ENCODE peak calls at places on chromosomes 1 and 21, in five cellular contexts. One of them, this sample, is unnamed. For H3K4me1, the result is how much of the 10 kb centered on the place peaks cover.

GRCh38 chr1:170576980-170577379 is 45.0 kb downstream of the GORAB start:
- DNase-seq in upper lobe of left lung: no peak
- DNase-seq in sigmoid colon: no peak
- DNase-seq in suprapubic skin: no peak
- DNase-seq in K562: no peak
- DNase-seq in this sample: no peak

GRCh38 chr1:33039840-33040239 is 3.2 kb upstream of the AK2 start:
- DNase-seq in upper lobe of left lung: no peak
- DNase-seq in sigmoid colon: no peak
- DNase-seq in suprapubic skin: no peak
- DNase-seq in K562: peak
- DNase-seq in this sample: no peak

GRCh38 chr21:18298228-18298627 is 53.6 kb downstream of the CHODL start:
- DNase-seq in upper lobe of left lung: no peak
- DNase-seq in sigmoid colon: no peak
- DNase-seq in suprapubic skin: no peak
- DNase-seq in K562: no peak
- DNase-seq in this sample: no peak

GRCh38 chr1:169107673-169108160 is 1.2 kb downstream of the ATP1B1 start:
- DNase-seq in upper lobe of left lung: no peak
- DNase-seq in sigmoid colon: no peak
- DNase-seq in suprapubic skin: no peak
- DNase-seq in K562: no peak
- DNase-seq in this sample: no peak

GRCh38 chr1:178388398-178389161 is 108.2 kb downstream of the CLEC20A start:
- DNase-seq in upper lobe of left lung: no peak
- DNase-seq in sigmoid colon: no peak
- DNase-seq in suprapubic skin: no peak
- DNase-seq in K562: no peak
- DNase-seq in this sample: no peak

GRCh38 chr21:32306021-32306780 is 7.5 kb downstream of the MRAP start:
- DNase-seq in upper lobe of left lung: no peak
- DNase-seq in sigmoid colon: no peak
- DNase-seq in suprapubic skin: peak
- DNase-seq in K562: peak
- DNase-seq in this sample: no peak

GRCh38 chr1:32870615-32871363 is at the start of gene FNDC5:
- DNase-seq in upper lobe of left lung: peak
- DNase-seq in sigmoid colon: no peak
- DNase-seq in suprapubic skin: peak
- DNase-seq in K562: peak
- DNase-seq in this sample: no peak

GRCh38 chr1:164830628-164831027 is 271.6 kb downstream of the PBX1 start:
- DNase-seq in upper lobe of left lung: no peak
- DNase-seq in sigmoid colon: no peak
- DNase-seq in suprapubic skin: no peak
- DNase-seq in K562: no peak
- DNase-seq in this sample: no peak

GRCh38 chr1:198649598-198650338 is 10.9 kb downstream of the PTPRC start:
- DNase-seq in upper lobe of left lung: no peak
- DNase-seq in sigmoid colon: no peak
- DNase-seq in suprapubic skin: no peak
- DNase-seq in K562: no peak
- DNase-seq in this sample: no peak

GRCh38 chr21:15063081-15063820 is 1.5 kb downstream of the NRIP1 start:
- DNase-seq in upper lobe of left lung: no peak
- DNase-seq in sigmoid colon: no peak
- DNase-seq in suprapubic skin: no peak
- DNase-seq in K562: no peak
- DNase-seq in this sample: no peak
- TF ChIP-seq POLR2AphosphoS5 in upper lobe of left lung: no peak
- TF ChIP-seq POLR2AphosphoS5 in sigmoid colon: no peak
- TF ChIP-seq POLR2AphosphoS5 in suprapubic skin: no peak
- TF ChIP-seq POLR2AphosphoS5 in K562: no peak
- TF ChIP-seq POLR2AphosphoS5 in this sample: no peak

DNA sequence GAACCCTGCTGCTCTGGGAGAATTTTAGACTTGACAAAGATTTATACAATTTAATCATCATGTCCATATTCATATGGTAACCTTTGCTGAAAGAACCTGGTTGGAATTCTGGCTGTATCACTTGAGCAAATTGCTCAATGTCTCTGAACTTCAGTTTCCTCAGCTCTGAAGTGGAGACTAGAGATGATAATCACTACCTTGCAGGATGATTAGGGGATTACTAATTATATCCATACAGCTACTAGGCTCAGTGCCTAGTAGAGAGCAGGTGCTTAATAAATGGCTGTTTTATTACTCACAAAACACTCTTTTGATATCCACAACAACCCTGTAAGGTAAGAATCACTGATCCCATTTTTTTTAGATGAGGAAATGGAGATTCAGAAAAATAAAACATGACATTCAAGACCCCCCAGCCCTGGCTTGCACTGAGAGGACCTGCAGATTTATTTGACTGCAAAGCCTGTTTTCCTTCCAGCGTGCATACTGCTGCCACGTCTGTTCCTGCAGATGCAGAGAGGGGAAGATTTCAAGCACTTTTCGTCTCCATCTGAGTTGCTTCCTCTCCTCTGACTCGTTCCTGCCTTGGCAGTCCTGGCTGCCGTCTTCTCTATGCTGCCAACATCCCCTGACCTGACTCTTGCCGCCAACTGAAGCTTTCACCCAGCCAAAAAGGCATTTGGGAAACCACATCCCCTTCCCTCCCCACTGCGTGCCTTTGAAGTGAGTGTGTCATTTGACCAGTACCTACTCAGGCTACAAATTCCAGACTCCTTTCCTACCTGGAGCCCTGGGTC is 203.0 kb downstream of the PLPP3 start:
- DNase-seq in upper lobe of left lung: no peak
- DNase-seq in sigmoid colon: peak
- DNase-seq in suprapubic skin: no peak
- DNase-seq in K562: no peak
- DNase-seq in this sample: no peak
- H3K4me1 ChIP-seq in upper lobe of left lung: under half
- H3K4me1 ChIP-seq in sigmoid colon: half or more
- H3K4me1 ChIP-seq in suprapubic skin: under half
- H3K4me1 ChIP-seq in K562: under half
- H3K4me1 ChIP-seq in this sample: under half

DNA sequence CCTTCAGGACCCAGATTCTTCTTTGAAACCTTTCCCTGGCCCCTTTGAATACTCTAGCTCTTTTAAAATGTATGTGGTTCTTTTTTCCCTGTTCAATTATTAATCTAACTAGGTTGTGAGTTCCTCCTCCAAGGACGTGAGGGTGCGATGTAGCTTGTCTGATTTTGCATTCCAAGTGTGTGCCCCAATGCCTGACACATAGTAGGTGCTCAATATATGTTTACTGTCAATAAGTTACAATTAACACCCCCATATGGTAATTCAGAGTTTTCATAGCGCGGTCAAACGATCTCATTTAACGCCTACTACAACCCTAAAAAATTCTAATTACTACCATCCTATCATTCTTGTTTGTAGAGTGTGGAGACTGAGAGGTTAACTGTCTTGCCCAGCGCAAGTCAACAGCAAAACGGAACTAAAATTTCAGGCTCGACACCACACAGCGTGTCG is 482 bp upstream of the MTR start:
- DNase-seq in upper lobe of left lung: no peak
- DNase-seq in sigmoid colon: no peak
- DNase-seq in suprapubic skin: no peak
- DNase-seq in K562: no peak
- DNase-seq in this sample: no peak
- TF ChIP-seq POLR2A in upper lobe of left lung: no peak
- TF ChIP-seq POLR2A in sigmoid colon: no peak
- TF ChIP-seq POLR2A in suprapubic skin: no peak
- TF ChIP-seq POLR2A in K562: no peak
- TF ChIP-seq POLR2A in this sample: no peak

DNA sequence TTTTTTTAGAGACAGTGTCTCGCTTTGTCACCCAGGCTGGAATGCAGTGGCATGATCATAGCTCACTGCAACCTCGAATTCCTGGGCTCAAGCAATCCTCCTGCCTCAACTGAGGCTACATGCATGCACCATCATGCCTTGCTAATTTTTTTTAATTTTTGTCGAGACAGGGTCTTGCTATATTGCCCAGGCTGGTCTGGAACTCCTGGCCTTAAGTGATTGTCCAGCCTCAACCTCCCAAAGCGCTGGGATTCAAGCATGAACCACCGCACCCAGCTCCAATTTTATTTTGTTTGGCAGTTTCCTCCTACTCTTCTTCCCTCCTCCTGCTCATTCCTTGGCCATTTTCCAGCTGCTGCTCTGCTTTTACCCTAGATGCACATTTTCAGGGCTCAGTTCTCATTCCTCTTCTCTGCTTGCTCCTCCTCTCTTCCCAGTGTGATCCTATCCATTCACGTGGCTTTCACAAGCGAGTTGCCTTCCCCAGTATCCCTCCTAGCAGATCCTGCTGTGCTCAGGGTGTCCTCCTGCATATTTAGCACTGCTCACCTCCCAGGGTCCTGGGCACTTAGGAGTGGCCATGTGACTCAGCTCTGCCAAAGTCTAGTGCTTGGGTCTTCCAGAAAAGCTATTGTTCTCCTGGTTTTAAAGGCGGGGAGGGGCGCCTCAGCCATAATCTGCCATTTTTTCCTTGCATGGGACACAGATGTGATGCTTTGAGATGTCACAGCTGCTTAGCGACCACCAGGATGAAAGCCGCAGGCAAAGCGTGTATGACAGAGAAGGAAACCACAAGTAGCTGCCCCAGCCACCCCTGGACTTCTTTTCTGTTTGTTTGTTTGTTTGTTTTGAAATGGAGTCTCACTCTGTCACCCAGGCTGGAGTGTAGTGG is 33.6 kb downstream of the PSEN2 start:
- DNase-seq in upper lobe of left lung: no peak
- DNase-seq in sigmoid colon: peak
- DNase-seq in suprapubic skin: no peak
- DNase-seq in K562: no peak
- DNase-seq in this sample: no peak
- TF ChIP-seq POLR2AphosphoS5 in upper lobe of left lung: no peak
- TF ChIP-seq POLR2AphosphoS5 in sigmoid colon: peak
- TF ChIP-seq POLR2AphosphoS5 in suprapubic skin: no peak
- TF ChIP-seq POLR2AphosphoS5 in K562: no peak
- TF ChIP-seq POLR2AphosphoS5 in this sample: no peak

GRCh38 chr1:30982431-30982830 is 73.9 kb upstream of the SDC3 start:
- DNase-seq in upper lobe of left lung: no peak
- DNase-seq in sigmoid colon: no peak
- DNase-seq in suprapubic skin: no peak
- DNase-seq in K562: no peak
- DNase-seq in this sample: no peak
- H3K4me1 ChIP-seq in upper lobe of left lung: under half
- H3K4me1 ChIP-seq in sigmoid colon: under half
- H3K4me1 ChIP-seq in suprapubic skin: under half
- H3K4me1 ChIP-seq in K562: under half
- H3K4me1 ChIP-seq in this sample: under half

DNA sequence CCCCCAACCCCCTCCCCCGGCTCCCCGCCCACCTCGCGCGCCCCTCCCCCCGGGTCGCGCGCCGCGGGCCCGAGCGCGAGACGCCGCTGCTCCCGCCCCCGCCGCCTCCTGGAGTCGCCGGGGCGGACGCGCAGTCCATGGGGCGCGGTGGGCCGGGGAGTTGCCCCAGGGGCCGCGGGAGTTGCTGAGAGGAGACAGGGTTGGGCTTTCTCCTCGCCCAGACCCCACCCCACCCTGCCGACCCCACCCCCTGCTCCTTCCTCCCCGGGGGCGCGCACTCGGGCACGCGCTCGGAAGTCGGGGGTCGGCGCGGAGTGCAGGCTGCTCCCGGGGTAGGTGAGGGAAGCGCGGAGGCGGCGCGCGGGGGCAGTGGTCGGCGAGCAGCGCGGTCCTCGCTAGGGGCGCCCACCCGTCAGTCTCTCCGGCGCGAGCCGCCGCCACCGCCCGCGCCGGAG is at the start of gene LAMC1:
- DNase-seq in upper lobe of left lung: peak
- DNase-seq in sigmoid colon: peak
- DNase-seq in suprapubic skin: peak
- DNase-seq in K562: peak
- DNase-seq in this sample: peak
- TF ChIP-seq POLR2A in upper lobe of left lung: no peak
- TF ChIP-seq POLR2A in sigmoid colon: no peak
- TF ChIP-seq POLR2A in suprapubic skin: no peak
- TF ChIP-seq POLR2A in K562: no peak
- TF ChIP-seq POLR2A in this sample: no peak

This sample was measured in spleen.